ENCODE peak calls at places on chromosome 17, in four cellular contexts. Y, G, F and M are unnamed samples.

GRCh38 chr17:55660171-55660886 is 62.3 kb downstream of the TMEM100 start:
- DNase-seq in F (no peak), G (no peak), Y (no peak), M (no peak)

GRCh38 chr17:35684046-35684802 is 47.2 kb upstream of the RASL10B start:
- DNase-seq in G (no peak), F (peak), Y (no peak), M (no peak)

GRCh38 chr17:77383613-77384608 is 243.1 kb downstream of the SEC14L1 start:
- DNase-seq in G (no peak), F (no peak), Y (no peak), M (no peak)

GRCh38 chr17:63698886-63699637 is 863 bp downstream of the LIMD2 start:
- DNase-seq in Y (no peak), G (peak), F (peak), M (peak)

GRCh38 chr17:57166803-57167202 is 81.8 kb downstream of the AKAP1 start:
- DNase-seq in Y (peak), G (no peak), F (peak), M (no peak)

GRCh38 chr17:31595666-31596381 is 204.3 kb downstream of the RAB11FIP4 start:
- DNase-seq in G (no peak), Y (peak), F (no peak), M (no peak)

GRCh38 chr17:49779730-49780220 is 8.7 kb upstream of the KAT7 start:
- DNase-seq in Y (peak), F (peak), G (peak), M (peak)

GRCh38 chr17:1783271-1783670 is 21.4 kb downstream of the SERPINF1 start:
- DNase-seq in F (no peak), Y (no peak), G (no peak), M (no peak)

GRCh38 chr17:21679256-21680146 is 12.8 kb upstream of the KCNJ18 start:
- DNase-seq in G (no peak), F (no peak), Y (no peak), M (no peak)

GRCh38 chr17:2337152-2337810 is at the start of gene SGSM2:
- DNase-seq in G (peak), Y (peak), F (peak), M (peak)